ENCODE peak calls at places on chromosomes 4 and X, in five cellular contexts. S is Caco-2, I is EH, J is DMS53, D is GM10248. R is an unnamed sample.
A peak's percentile ranks its signal among the peaks of the same experiment; 100 is the strongest.

GRCh38 chrX:118272237-118272636 is 73.7 kb upstream of the WDR44 start:
- DNase-seq in J (peak; percentile 21), D (no peak), S (no peak), I (peak; percentile 0), R (no peak)

GRCh38 chr4:109559625-109559982 is 442 bp upstream of the MCUB start:
- DNase-seq in J (peak; percentile 65), I (no peak), D (no peak), S (no peak), R (no peak)

GRCh38 chr4:182105416-182105815 is 137.8 kb upstream of the TENM3 start:
- DNase-seq in I (no peak), D (no peak), J (no peak), S (no peak), R (no peak)

GRCh38 chr4:2478220-2478619 is 9.3 kb downstream of the RNF4 start:
- DNase-seq in S (no peak), J (no peak), D (no peak), I (peak; percentile 58), R (no peak)

GRCh38 chr4:142077048-142077447 is 440.7 kb downstream of the IL15 start:
- DNase-seq in I (no peak), S (no peak), D (no peak), J (no peak), R (no peak)

GRCh38 chr4:13766722-13767495 is 139.4 kb upstream of the BOD1L1 start:
- DNase-seq in I (no peak), S (no peak), J (no peak), D (no peak), R (no peak)

GRCh38 chr4:184885602-184886001 is 59.8 kb upstream of the ACSL1 start:
- DNase-seq in J (peak; percentile 29), I (no peak), D (no peak), S (no peak), R (no peak)

GRCh38 chrX:134999469-134999868 is 8.7 kb downstream of the SMIM10 start:
- DNase-seq in D (peak; percentile 31), I (peak; percentile 76), S (no peak), J (peak; percentile 69), R (peak; percentile 56)

GRCh38 chr4:168741281-168742173 is 244.7 kb downstream of the PALLD start:
- DNase-seq in D (no peak), S (no peak), I (no peak), J (no peak), R (no peak)

GRCh38 chr4:164706675-164707074 is 47.3 kb upstream of the SMIM31 start:
- DNase-seq in I (no peak), D (no peak), S (no peak), J (no peak), R (no peak)

GRCh38 chr4:132863619-132864018 is 285.5 kb upstream of the PCDH10 start:
- DNase-seq in I (no peak), J (no peak), S (no peak), D (no peak), R (no peak)

GRCh38 chrX:8743126-8743732 is 11.3 kb upstream of the ANOS1 start:
- DNase-seq in I (peak; percentile 47), D (peak; percentile 47), J (peak; percentile 54), S (peak; percentile 46), R (peak; percentile 32)

GRCh38 chr4:186826866-186827541 is 103.3 kb upstream of the FAT1 start:
- DNase-seq in I (peak; percentile 61), S (no peak), D (no peak), J (no peak), R (no peak)

GRCh38 chr4:808860-809570 is 16.9 kb downstream of the CPLX1 start:
- DNase-seq in D (no peak), I (no peak), J (no peak), S (peak; percentile 5), R (no peak)

GRCh38 chr4:107283587-107284559 is 247.8 kb upstream of the DKK2 start:
- DNase-seq in D (no peak), I (peak; percentile 96), J (peak; percentile 81), S (no peak), R (peak; percentile 75)

GRCh38 chrX:97399400-97399799 is 515.7 kb downstream of the RPA4 start:
- DNase-seq in J (peak; percentile 79), S (no peak), D (peak; percentile 13), I (peak; percentile 73), R (peak; percentile 75)

GRCh38 chrX:142089193-142089592 is 115.9 kb downstream of the MAGEC2 start:
- DNase-seq in J (peak; percentile 68), S (no peak), I (peak; percentile 42), D (no peak), R (no peak)

GRCh38 chr4:19437008-19437407 is 814.7 kb upstream of the SLIT2 start:
- DNase-seq in I (no peak), D (no peak), S (no peak), J (no peak), R (no peak)

GRCh38 chr4:186844059-186844681 is 120.5 kb upstream of the FAT1 start:
- DNase-seq in S (no peak), I (peak; percentile 91), J (no peak), D (no peak), R (peak; percentile 82)

GRCh38 chr4:22874334-22874912 is 181.7 kb downstream of the GBA3 start:
- DNase-seq in I (no peak), J (no peak), D (no peak), S (no peak), R (no peak)

GRCh38 chr4:57020467-57021101 is 41.9 kb downstream of the POLR2B start:
- DNase-seq in S (no peak), J (no peak), I (peak; percentile 87), D (no peak), R (peak; percentile 89)

GRCh38 chrX:126580877-126581276 is 28.3 kb upstream of the DCAF12L1 start:
- DNase-seq in I (no peak), S (no peak), D (no peak), J (no peak), R (no peak)

GRCh38 chr4:77921701-77922100 is 59.1 kb downstream of the MRPL1 start:
- DNase-seq in D (no peak), S (no peak), I (peak; percentile 94), J (peak; percentile 84), R (peak; percentile 89)

GRCh38 chrX:45903781-45904201 is 641.4 kb downstream of the ZNF674 start:
- DNase-seq in I (no peak), J (peak; percentile 92), S (no peak), D (no peak), R (no peak)

GRCh38 chr4:153413827-153414226 is 52.3 kb upstream of the TMEM131L start:
- DNase-seq in J (no peak), I (no peak), D (no peak), S (no peak), R (no peak)

GRCh38 chr4:76219299-76220055 is 5.9 kb upstream of the SCARB2 start:
- DNase-seq in D (no peak), I (peak; percentile 71), J (peak; percentile 5), S (no peak), R (peak; percentile 83)

GRCh38 chr4:39365931-39366771 is at the start of gene RFC1:
- DNase-seq in J (peak; percentile 99), S (peak; percentile 95), D (peak; percentile 91), I (peak; percentile 87), R (peak; percentile 92)

GRCh38 chrX:72304877-72305276 is 837 bp downstream of the CITED1 start:
- DNase-seq in J (peak; percentile 14), D (no peak), S (no peak), I (peak; percentile 4), R (peak; percentile 11)

GRCh38 chr4:172652369-172652768 is 516.2 kb upstream of the GALNT7 start:
- DNase-seq in S (no peak), J (no peak), I (no peak), D (no peak), R (no peak)

GRCh38 chrX:21963736-21964135 is 23.2 kb downstream of the SMS start:
- DNase-seq in D (no peak), J (no peak), I (peak; percentile 54), S (no peak), R (peak; percentile 42)

GRCh38 chr4:3484057-3484973 is 21.2 kb downstream of the DOK7 start:
- DNase-seq in I (no peak), D (no peak), S (peak; percentile 68), J (peak; percentile 83), R (no peak)

GRCh38 chr4:74768857-74769525 is 25.3 kb downstream of the BTC start:
- DNase-seq in S (no peak), I (peak; percentile 28), J (peak; percentile 28), D (no peak), R (peak; percentile 22)

GRCh38 chr4:107468812-107469211 is 251.2 kb downstream of the PAPSS1 start:
- DNase-seq in I (no peak), J (peak; percentile 4), S (no peak), D (no peak), R (peak; percentile 12)

GRCh38 chr4:113300384-113301011 is 251.0 kb downstream of the ANK2 start:
- DNase-seq in I (peak; percentile 13), J (peak; percentile 75), S (no peak), D (no peak), R (peak; percentile 91)

GRCh38 chrX:41688835-41689234 is at the start of gene GPR34:
- DNase-seq in I (no peak), S (no peak), D (no peak), J (no peak), R (no peak)

GRCh38 chr4:125620066-125620850 is 305.5 kb downstream of the FAT4 start:
- DNase-seq in J (no peak), I (no peak), S (no peak), D (no peak), R (peak; percentile 16)

GRCh38 chr4:186765138-186765537 is 41.5 kb upstream of the FAT1 start:
- DNase-seq in D (no peak), S (peak; percentile 65), I (peak; percentile 89), J (peak; percentile 3), R (no peak)

GRCh38 chr4:44157611-44158277 is 290.9 kb downstream of the KCTD8 start:
- DNase-seq in S (no peak), J (peak; percentile 40), I (no peak), D (no peak), R (peak; percentile 23)

GRCh38 chrX:71103110-71103983 is 3.2 kb downstream of the CXorf65 start:
- DNase-seq in S (peak; percentile 86), J (no peak), D (peak; percentile 54), I (peak; percentile 10), R (no peak)

R was measured in mesenchymal stem cell.